ENCODE peak calls at places on chromosome 18, in six cellular contexts. E is Peyer's patch; P is kidney; H is T-helper 9 cell; V is astrocyte of the hippocampus; I is activated naive CD8-positive, alpha-beta T cell treated with anti-CD3 and anti-CD28 coated beads, Interleukin-2, amount 50 U/mL, for 24 hours. Q is an unnamed sample.

GRCh38 chr18:57915241-57915640 is 112.1 kb upstream of the ATP8B1 start:
- DNase-seq in E (no peak), P (no peak), H (no peak), V (no peak), I (no peak), Q (no peak)

GRCh38 chr18:34562252-34562870 is 147.7 kb upstream of the DTNA start:
- DNase-seq in E (no peak), P (no peak), H (no peak), V (no peak), I (no peak), Q (no peak)

GRCh38 chr18:44954256-44954655 is 273.6 kb downstream of the SETBP1 start:
- DNase-seq in E (no peak), P (no peak), H (no peak), V (no peak), I (no peak), Q (no peak)

GRCh38 chr18:916562-916961 is 11.9 kb downstream of the ADCYAP1 start:
- DNase-seq in E (no peak), P (no peak), H (no peak), V (no peak), I (no peak), Q (no peak)

GRCh38 chr18:12659904-12660605 is 2.1 kb upstream of the SPIRE1 start:
- DNase-seq in E (no peak), P (no peak), H (peak; percentile 7), V (peak; percentile 79), I (peak; percentile 32), Q (peak; percentile 19)

GRCh38 chr18:75060185-75060584 is 148.8 kb downstream of the PTGR3 start:
- DNase-seq in E (no peak), P (no peak), H (no peak), V (no peak), I (no peak), Q (no peak)

GRCh38 chr18:48840491-48840877 is 110.3 kb downstream of the SMAD7 start:
- DNase-seq in E (no peak), P (peak; percentile 29), H (no peak), V (no peak), I (no peak), Q (no peak)

GRCh38 chr18:2406544-2406943 is 164.8 kb downstream of the METTL4 start:
- DNase-seq in E (no peak), P (no peak), H (no peak), V (peak; percentile 59), I (no peak), Q (no peak)